ENCODE peak calls at places on chromosomes 7 and 10, in four cellular contexts. G is K562, Z is HepG2, S is GM12878. M is an unnamed sample.

GRCh38 chr7:76063525-76063924 is 15.6 kb downstream of the MDH2 start:
- DNase-seq in G (peak; percentile 65), Z (no peak), S (no peak), M (no peak)

GRCh38 chr7:32117837-32118236 is 47.6 kb upstream of the PDE1C start:
- DNase-seq in G (no peak), Z (no peak), S (no peak), M (no peak)

GRCh38 chr7:142557971-142558582 is 191.2 kb upstream of the PRSS1 start:
- DNase-seq in G (peak; percentile 85), Z (peak; percentile 22), S (no peak), M (peak; percentile 76)

GRCh38 chr10:44264244-44264643 is 120.7 kb downstream of the CXCL12 start:
- DNase-seq in G (no peak), Z (no peak), S (peak; percentile 35), M (no peak)

GRCh38 chr10:86654411-86655172 is at the start of gene OPN4:
- DNase-seq in G (no peak), Z (no peak), S (no peak), M (no peak)

GRCh38 chr10:70357447-70358035 is 24.9 kb downstream of the LRRC20 start:
- DNase-seq in G (no peak), Z (no peak), S (no peak), M (no peak)

GRCh38 chr10:15472431-15473400 is 101.6 kb upstream of the FAM171A1 start:
- DNase-seq in G (no peak), Z (no peak), S (no peak), M (peak; percentile 22)

GRCh38 chr7:105849122-105849855 is 27.1 kb downstream of the ATXN7L1 start:
- DNase-seq in G (no peak), Z (peak; percentile 70), S (peak; percentile 9), M (peak; percentile 56)

GRCh38 chr10:114683593-114683992 is 25.5 kb upstream of the ABLIM1 start:
- DNase-seq in G (no peak), Z (no peak), S (no peak), M (no peak)

GRCh38 chr7:143013897-143014296 is 13.0 kb downstream of the OR9A2 start:
- DNase-seq in G (no peak), Z (no peak), S (no peak), M (no peak)

GRCh38 chr7:47500103-47500563 is 81.8 kb downstream of the TNS3 start:
- DNase-seq in G (no peak), Z (peak; percentile 82), S (no peak), M (no peak)

GRCh38 chr10:71569775-71570588 is 149.6 kb downstream of the C10orf105 start:
- DNase-seq in G (peak; percentile 92), Z (peak; percentile 53), S (no peak), M (peak; percentile 92)

GRCh38 chr7:90201500-90201899 is 10.0 kb upstream of the STEAP2 start:
- DNase-seq in G (no peak), Z (no peak), S (no peak), M (no peak)
- TF ChIP-seq ETV6 in G (no peak), Z (no peak), S (no peak), M (no peak)

GRCh38 chr7:129308047-129308446 is 83.2 kb downstream of the AHCYL2 start:
- DNase-seq in G (no peak), Z (peak; percentile 4), S (no peak), M (no peak)
- TF ChIP-seq CREB1 in G (no peak), Z (no peak), S (no peak), M (no peak)

GRCh38 chr10:83539528-83540308 is 599.6 kb upstream of the GHITM start:
- DNase-seq in G (no peak), Z (no peak), S (peak; percentile 74), M (no peak)

GRCh38 chr10:83541096-83541495 is 598.2 kb upstream of the GHITM start:
- DNase-seq in G (no peak), Z (no peak), S (no peak), M (no peak)

GRCh38 chr10:83538047-83538446 is 601.3 kb upstream of the GHITM start:
- DNase-seq in G (no peak), Z (no peak), S (no peak), M (no peak)

GRCh38 chr10:83533290-83533689 is 606.0 kb upstream of the GHITM start:
- DNase-seq in G (no peak), Z (no peak), S (no peak), M (no peak)

DNA sequence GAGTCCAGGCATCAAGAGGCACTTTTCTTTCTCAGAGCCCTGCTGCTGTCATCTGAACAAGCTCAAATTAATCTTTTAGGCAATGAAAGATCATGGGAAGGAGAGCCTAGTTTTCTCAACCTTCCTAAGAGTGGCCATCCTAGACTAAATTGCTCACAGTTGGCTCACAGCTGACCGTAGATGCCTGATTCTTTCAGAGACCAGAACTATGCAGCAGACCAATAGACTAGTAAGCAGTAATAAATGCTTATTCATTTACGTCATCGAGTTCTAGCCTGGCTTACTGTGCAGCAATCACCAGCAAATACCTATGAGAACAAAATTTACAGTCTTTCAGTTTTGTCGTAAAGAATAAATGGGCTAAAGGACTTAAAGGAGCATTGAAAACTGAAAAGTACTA is 602.9 kb upstream of the GHITM start:
- DNase-seq in G (no peak), Z (no peak), S (no peak), M (no peak)
- TF ChIP-seq ETV6 in G (no peak), Z (no peak), S (no peak), M (no peak)

GRCh38 chr7:45987521-45988290 is 66.6 kb upstream of the IGFBP3 start:
- DNase-seq in G (no peak), Z (peak; percentile 46), S (no peak), M (no peak)
- TF ChIP-seq CREB1 in G (no peak), Z (no peak), S (no peak), M (no peak)

GRCh38 chr7:35334511-35334910 is 80.6 kb upstream of the TBX20 start:
- DNase-seq in G (no peak), Z (no peak), S (no peak), M (no peak)
- TF ChIP-seq ETV6 in G (no peak), Z (no peak), S (no peak), M (no peak)

GRCh38 chr10:77737608-77738007 is 100.0 kb upstream of the KCNMA1 start:
- DNase-seq in G (no peak), Z (no peak), S (no peak), M (no peak)
- TF ChIP-seq CREB1 in G (no peak), Z (no peak), S (no peak), M (no peak)

DNA sequence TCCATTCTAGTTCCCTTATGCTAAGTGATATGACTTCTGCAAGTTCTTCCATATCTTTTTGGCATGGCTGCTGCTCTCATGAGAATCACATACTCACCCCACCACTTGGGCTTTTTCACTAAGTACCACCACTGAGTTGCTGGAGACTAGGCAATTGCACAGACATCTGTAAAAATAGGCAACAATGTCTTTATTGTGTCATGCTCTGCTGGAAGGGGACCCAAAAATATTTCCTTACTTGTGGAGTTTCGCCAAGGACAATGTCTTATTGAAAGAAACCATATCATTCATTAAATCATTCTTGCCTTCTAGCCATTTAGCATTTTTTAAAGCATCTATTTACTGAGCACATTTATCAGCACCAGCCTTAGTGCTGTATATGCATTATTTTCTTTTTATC is 17.4 kb upstream of the ASZ1 start:
- DNase-seq in G (no peak), Z (no peak), S (no peak), M (no peak)
- TF ChIP-seq ETV6 in G (no peak), Z (no peak), S (no peak), M (no peak)

GRCh38 chr7:35802649-35803048 is 1.8 kb downstream of the SEPTIN7 start:
- DNase-seq in G (peak; percentile 16), Z (peak; percentile 26), S (no peak), M (no peak)
- TF ChIP-seq CREB1 in G (no peak), Z (no peak), S (no peak), M (no peak)

GRCh38 chr7:107854989-107855388 is 36.0 kb upstream of the DLD start:
- DNase-seq in G (no peak), Z (no peak), S (no peak), M (no peak)
- TF ChIP-seq ETV6 in G (no peak), Z (no peak), S (no peak), M (no peak)

GRCh38 chr7:125547505-125547904 is 617.9 kb upstream of the POT1 start:
- DNase-seq in G (no peak), Z (no peak), S (no peak), M (no peak)

GRCh38 chr7:125555921-125556320 is 626.3 kb upstream of the POT1 start:
- DNase-seq in G (no peak), Z (no peak), S (no peak), M (no peak)

DNA sequence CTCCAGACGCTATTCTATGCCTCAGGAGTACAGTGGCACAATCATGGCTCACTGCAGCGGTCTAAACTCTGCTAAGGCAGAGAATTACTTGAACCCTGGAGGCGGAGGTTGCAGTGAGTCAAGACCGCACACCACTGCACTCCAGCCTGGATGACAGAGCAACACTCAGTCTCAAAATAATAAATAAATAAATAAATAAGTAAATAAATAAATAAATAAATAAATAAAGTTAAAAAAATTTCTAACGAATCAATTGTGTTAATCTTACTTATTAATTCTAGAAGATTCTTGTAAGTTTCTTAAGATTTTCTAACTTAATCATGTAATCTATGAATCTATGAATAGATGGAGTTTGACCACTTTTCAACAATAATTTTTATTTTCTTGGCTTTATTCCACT is 621.4 kb upstream of the POT1 start:
- DNase-seq in G (no peak), Z (no peak), S (no peak), M (no peak)
- TF ChIP-seq CREB1 in G (no peak), Z (no peak), S (no peak), M (no peak)